ENCODE peak calls at places on chromosome 11, in four cellular contexts. One of them, this sample, is unnamed. For H3K27me3 and H3K36me3, the result is how much of the 10 kb centered on the place peaks cover.

GRCh38 chr11:46367244-46367915 is 14.1 kb upstream of the MDK start:
- DNase-seq in stomach: peak
- DNase-seq in breast epithelium: no peak
- DNase-seq in neuronal stem cell: no peak
- DNase-seq in this sample: peak

GRCh38 chr11:88015170-88015569 is 160.1 kb downstream of the RAB38 start:
- DNase-seq in neuronal stem cell: no peak
- DNase-seq in breast epithelium: no peak
- DNase-seq in stomach: no peak
- DNase-seq in this sample: no peak

GRCh38 chr11:13238879-13239514 is 38.6 kb upstream of the BMAL1 start:
- DNase-seq in stomach: peak
- DNase-seq in breast epithelium: no peak
- DNase-seq in neuronal stem cell: no peak
- DNase-seq in this sample: peak

GRCh38 chr11:47136327-47136726 is 40.4 kb downstream of the ARFGAP2 start:
- DNase-seq in neuronal stem cell: no peak
- DNase-seq in breast epithelium: no peak
- DNase-seq in stomach: no peak
- DNase-seq in this sample: no peak

GRCh38 chr11:128908391-128909246 is 17.5 kb downstream of the KCNJ5 start:
- DNase-seq in neuronal stem cell: no peak
- DNase-seq in stomach: peak
- DNase-seq in breast epithelium: no peak
- DNase-seq in this sample: no peak

GRCh38 chr11:110031171-110031570 is 62.0 kb upstream of the ZC3H12C start:
- DNase-seq in breast epithelium: no peak
- DNase-seq in stomach: no peak
- DNase-seq in neuronal stem cell: no peak
- DNase-seq in this sample: no peak

GRCh38 chr11:17613428-17613962 is 66.4 kb downstream of the OTOG start:
- DNase-seq in neuronal stem cell: no peak
- DNase-seq in stomach: no peak
- DNase-seq in breast epithelium: no peak
- DNase-seq in this sample: no peak

GRCh38 chr11:34604909-34605308 is 16.0 kb upstream of the EHF start:
- DNase-seq in stomach: no peak
- DNase-seq in neuronal stem cell: no peak
- DNase-seq in breast epithelium: no peak
- DNase-seq in this sample: no peak

GRCh38 chr11:10382518-10382917 is 72.5 kb upstream of the AMPD3 start:
- DNase-seq in neuronal stem cell: no peak
- DNase-seq in stomach: no peak
- DNase-seq in breast epithelium: no peak
- DNase-seq in this sample: peak

GRCh38 chr11:45663486-45664375 is 1.7 kb downstream of the CHST1 start:
- DNase-seq in stomach: no peak
- DNase-seq in breast epithelium: no peak
- DNase-seq in neuronal stem cell: no peak
- DNase-seq in this sample: no peak

GRCh38 chr11:20197881-20198280 is 37.6 kb upstream of the DBX1 start:
- DNase-seq in stomach: no peak
- DNase-seq in neuronal stem cell: no peak
- DNase-seq in breast epithelium: no peak
- DNase-seq in this sample: no peak

GRCh38 chr11:47765086-47765485 is 2.1 kb downstream of the FNBP4 start:
- DNase-seq in stomach: no peak
- DNase-seq in neuronal stem cell: no peak
- DNase-seq in breast epithelium: no peak
- DNase-seq in this sample: no peak

GRCh38 chr11:66637557-66638176 is 836 bp upstream of the RBM4 start:
- DNase-seq in neuronal stem cell: peak
- DNase-seq in breast epithelium: no peak
- DNase-seq in stomach: no peak
- DNase-seq in this sample: no peak

GRCh38 chr11:124896071-124896750 is 1.5 kb downstream of the ROBO4 start:
- DNase-seq in neuronal stem cell: no peak
- DNase-seq in breast epithelium: no peak
- DNase-seq in stomach: no peak
- DNase-seq in this sample: peak

GRCh38 chr11:124894606-124895430 is 2.8 kb downstream of the ROBO4 start:
- DNase-seq in stomach: no peak
- DNase-seq in neuronal stem cell: no peak
- DNase-seq in breast epithelium: no peak
- DNase-seq in this sample: no peak

GRCh38 chr11:124896821-124897391 is 759 bp downstream of the ROBO4 start:
- DNase-seq in stomach: no peak
- DNase-seq in neuronal stem cell: no peak
- DNase-seq in breast epithelium: no peak
- DNase-seq in this sample: peak

GRCh38 chr11:124893781-124894401 is 3.8 kb downstream of the ROBO4 start:
- DNase-seq in breast epithelium: no peak
- DNase-seq in stomach: no peak
- DNase-seq in neuronal stem cell: no peak
- DNase-seq in this sample: peak

GRCh38 chr11:124895471-124895971 is 2.1 kb downstream of the ROBO4 start:
- DNase-seq in neuronal stem cell: no peak
- DNase-seq in breast epithelium: no peak
- DNase-seq in stomach: no peak
- DNase-seq in this sample: peak
- H3K4me3 ChIP-seq in neuronal stem cell: no peak
- H3K4me3 ChIP-seq in breast epithelium: peak
- H3K4me3 ChIP-seq in stomach: peak
- H3K4me3 ChIP-seq in this sample: no peak

GRCh38 chr11:124788521-124788920 is 11.7 kb downstream of the MSANTD2 start:
- DNase-seq in breast epithelium: no peak
- DNase-seq in stomach: no peak
- DNase-seq in neuronal stem cell: no peak
- DNase-seq in this sample: no peak

GRCh38 chr11:124798991-124799383 is 1.2 kb downstream of the MSANTD2 start:
- DNase-seq in neuronal stem cell: no peak
- DNase-seq in stomach: no peak
- DNase-seq in breast epithelium: no peak
- DNase-seq in this sample: peak

GRCh38 chr11:124796312-124796711 is 3.9 kb downstream of the MSANTD2 start:
- DNase-seq in neuronal stem cell: no peak
- DNase-seq in stomach: no peak
- DNase-seq in breast epithelium: no peak
- DNase-seq in this sample: no peak

GRCh38 chr11:124791626-124792341 is 8.4 kb downstream of the MSANTD2 start:
- DNase-seq in breast epithelium: no peak
- DNase-seq in stomach: no peak
- DNase-seq in neuronal stem cell: no peak
- DNase-seq in this sample: no peak

GRCh38 chr11:124793466-124794278 is 6.5 kb downstream of the MSANTD2 start:
- DNase-seq in neuronal stem cell: peak
- DNase-seq in breast epithelium: no peak
- DNase-seq in stomach: no peak
- DNase-seq in this sample: peak
- H3K27me3 ChIP-seq in neuronal stem cell: under half
- H3K27me3 ChIP-seq in breast epithelium: under half
- H3K27me3 ChIP-seq in stomach: under half
- H3K27me3 ChIP-seq in this sample: under half

GRCh38 chr11:74611369-74611861 is 19.0 kb downstream of the POLD3 start:
- DNase-seq in breast epithelium: no peak
- DNase-seq in stomach: no peak
- DNase-seq in neuronal stem cell: no peak
- DNase-seq in this sample: no peak

GRCh38 chr11:74615311-74615710 is 22.9 kb downstream of the POLD3 start:
- DNase-seq in breast epithelium: no peak
- DNase-seq in stomach: no peak
- DNase-seq in neuronal stem cell: no peak
- DNase-seq in this sample: no peak

GRCh38 chr11:74615988-74616387 is 23.6 kb downstream of the POLD3 start:
- DNase-seq in neuronal stem cell: no peak
- DNase-seq in breast epithelium: no peak
- DNase-seq in stomach: no peak
- DNase-seq in this sample: no peak

GRCh38 chr11:74612877-74613276 is 20.5 kb downstream of the POLD3 start:
- DNase-seq in stomach: no peak
- DNase-seq in breast epithelium: no peak
- DNase-seq in neuronal stem cell: no peak
- DNase-seq in this sample: no peak
- H3K36me3 ChIP-seq in stomach: under half
- H3K36me3 ChIP-seq in breast epithelium: under half
- H3K36me3 ChIP-seq in neuronal stem cell: under half
- H3K36me3 ChIP-seq in this sample: under half

GRCh38 chr11:75147191-75147874 is 3.6 kb upstream of the SLCO2B1 start:
- DNase-seq in breast epithelium: peak
- DNase-seq in stomach: no peak
- DNase-seq in neuronal stem cell: no peak
- DNase-seq in this sample: peak
- H3K4me3 ChIP-seq in breast epithelium: no peak
- H3K4me3 ChIP-seq in stomach: no peak
- H3K4me3 ChIP-seq in neuronal stem cell: no peak
- H3K4me3 ChIP-seq in this sample: no peak

GRCh38 chr11:132977241-132977640 is 555.1 kb downstream of the OPCML start:
- DNase-seq in breast epithelium: no peak
- DNase-seq in stomach: no peak
- DNase-seq in neuronal stem cell: no peak
- DNase-seq in this sample: no peak

GRCh38 chr11:132976115-132976514 is 556.2 kb downstream of the OPCML start:
- DNase-seq in neuronal stem cell: no peak
- DNase-seq in stomach: no peak
- DNase-seq in breast epithelium: no peak
- DNase-seq in this sample: no peak

GRCh38 chr11:132972565-132972964 is 559.7 kb downstream of the OPCML start:
- DNase-seq in stomach: no peak
- DNase-seq in neuronal stem cell: no peak
- DNase-seq in breast epithelium: no peak
- DNase-seq in this sample: no peak

GRCh38 chr11:132969892-132970291 is 562.4 kb downstream of the OPCML start:
- DNase-seq in neuronal stem cell: no peak
- DNase-seq in breast epithelium: no peak
- DNase-seq in stomach: no peak
- DNase-seq in this sample: no peak

GRCh38 chr11:132973686-132974085 is 558.6 kb downstream of the OPCML start:
- DNase-seq in stomach: no peak
- DNase-seq in neuronal stem cell: no peak
- DNase-seq in breast epithelium: no peak
- DNase-seq in this sample: no peak
- H3K27me3 ChIP-seq in stomach: under half
- H3K27me3 ChIP-seq in neuronal stem cell: under half
- H3K27me3 ChIP-seq in breast epithelium: under half
- H3K27me3 ChIP-seq in this sample: under half

DNA sequence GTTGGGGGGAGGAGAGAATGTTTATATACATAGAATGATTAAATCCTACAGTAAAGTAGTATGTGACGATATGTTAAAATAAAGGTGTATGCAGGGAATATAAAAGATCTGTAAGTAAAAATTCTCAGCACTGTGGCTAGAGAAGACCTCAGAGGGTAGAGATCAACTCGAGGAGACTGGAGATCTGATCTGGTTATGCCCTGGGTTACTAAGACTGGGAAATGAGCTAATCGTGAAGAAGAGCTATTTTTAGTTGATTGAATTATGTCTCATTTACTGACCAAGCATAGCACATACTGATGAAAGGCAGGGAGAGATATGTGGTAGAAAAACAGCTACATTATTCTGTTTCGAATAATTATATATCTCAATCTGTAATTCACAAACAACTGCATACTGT is 42.8 kb upstream of the ALKBH3 start:
- DNase-seq in stomach: no peak
- DNase-seq in breast epithelium: no peak
- DNase-seq in neuronal stem cell: no peak
- DNase-seq in this sample: no peak
- H3K36me3 ChIP-seq in stomach: under half
- H3K36me3 ChIP-seq in breast epithelium: under half
- H3K36me3 ChIP-seq in neuronal stem cell: under half
- H3K36me3 ChIP-seq in this sample: under half

GRCh38 chr11:119335655-119336543 is 1.6 kb downstream of the RNF26 start:
- DNase-seq in breast epithelium: no peak
- DNase-seq in neuronal stem cell: no peak
- DNase-seq in stomach: no peak
- DNase-seq in this sample: peak
- H3K4me3 ChIP-seq in breast epithelium: no peak
- H3K4me3 ChIP-seq in neuronal stem cell: peak
- H3K4me3 ChIP-seq in stomach: no peak
- H3K4me3 ChIP-seq in this sample: no peak

GRCh38 chr11:76119779-76120178 is 86.5 kb downstream of the WNT11 start:
- DNase-seq in breast epithelium: no peak
- DNase-seq in stomach: no peak
- DNase-seq in neuronal stem cell: no peak
- DNase-seq in this sample: no peak
- H3K27me3 ChIP-seq in breast epithelium: under half
- H3K27me3 ChIP-seq in stomach: under half
- H3K27me3 ChIP-seq in neuronal stem cell: under half
- H3K27me3 ChIP-seq in this sample: under half